ENCODE peak calls at places on chromosomes 1 and 21, in four cellular contexts. Z, Y, E and D are unnamed samples.

GRCh38 chr21:33036430-33037162 is 10.9 kb downstream of the OLIG2 start:
- DNase-seq in E (no peak), Y (peak; percentile 91), Z (no peak), D (no peak)

GRCh38 chr1:48693180-48693579 is 83.5 kb downstream of the BEND5 start:
- DNase-seq in Z (no peak), E (no peak), Y (no peak), D (no peak)

GRCh38 chr1:186658999-186659398 is 21.2 kb downstream of the PTGS2 start:
- DNase-seq in E (no peak), Z (no peak), Y (no peak), D (no peak)

GRCh38 chr1:150609726-150610125 is 19.7 kb downstream of the ENSA start:
- DNase-seq in Z (no peak), Y (no peak), E (no peak), D (no peak)

GRCh38 chr1:43276673-43277072 is 6.9 kb downstream of the TMEM125 start:
- DNase-seq in Y (no peak), Z (no peak), E (no peak), D (no peak)

GRCh38 chr1:46501528-46501927 is 11.9 kb downstream of the DMBX1 start:
- DNase-seq in Y (no peak), Z (no peak), E (no peak), D (no peak)

GRCh38 chr1:71031426-71031825 is 16.2 kb downstream of the PTGER3 start:
- DNase-seq in Y (no peak), E (peak; percentile 57), Z (no peak), D (no peak)

GRCh38 chr1:36455386-36455785 is 5.1 kb upstream of the OSCP1 start:
- DNase-seq in E (no peak), Y (no peak), Z (no peak), D (no peak)

GRCh38 chr1:51569284-51570062 is 47.4 kb upstream of the OSBPL9 start:
- DNase-seq in Y (peak; percentile 39), E (no peak), Z (peak; percentile 40), D (no peak)

GRCh38 chr21:39094847-39095525 is 88.3 kb downstream of the PSMG1 start:
- DNase-seq in E (no peak), Z (no peak), Y (no peak), D (no peak)

GRCh38 chr1:95652423-95652958 is 418.5 kb downstream of the RWDD3 start:
- DNase-seq in Z (no peak), Y (no peak), E (no peak), D (no peak)

GRCh38 chr1:169741666-169742394 is 8.0 kb upstream of the SELE start:
- DNase-seq in Y (no peak), Z (no peak), E (peak; percentile 8), D (no peak)

GRCh38 chr1:40896482-40896881 is 34.3 kb upstream of the CITED4 start:
- DNase-seq in Y (no peak), Z (no peak), E (no peak), D (no peak)

GRCh38 chr1:90768826-90769225 is 51.7 kb upstream of the BARHL2 start:
- DNase-seq in Y (no peak), E (no peak), Z (no peak), D (no peak)

GRCh38 chr1:155044812-155045690 is 6.1 kb upstream of the ADAM15 start:
- DNase-seq in Z (peak; percentile 63), Y (peak; percentile 90), E (peak; percentile 67), D (peak; percentile 88)

GRCh38 chr1:90723561-90724108 is 6.5 kb upstream of the BARHL2 start:
- DNase-seq in Z (no peak), Y (no peak), E (no peak), D (peak; percentile 52)

GRCh38 chr1:54331843-54332688 is 74.1 kb downstream of the SSBP3 start:
- DNase-seq in Y (no peak), E (no peak), Z (no peak), D (no peak)

GRCh38 chr1:42146916-42147320 is 6.3 kb upstream of the GUCA2B start:
- DNase-seq in Y (peak; percentile 78), E (peak; percentile 12), Z (peak; percentile 68), D (peak; percentile 79)

GRCh38 chr1:170881268-170882265 is 53.8 kb upstream of the MROH9 start:
- DNase-seq in Z (no peak), E (no peak), Y (no peak), D (no peak)

GRCh38 chr1:234154320-234155251 is 218.7 kb upstream of the COA6 start:
- DNase-seq in Z (no peak), E (peak; percentile 30), Y (peak; percentile 41), D (no peak)

GRCh38 chr1:118325545-118326225 is 140.7 kb upstream of the SPAG17 start:
- DNase-seq in Z (no peak), E (no peak), Y (no peak), D (no peak)

GRCh38 chr1:84387480-84388163 is 10.7 kb upstream of the DNASE2B start:
- DNase-seq in Y (no peak), Z (no peak), E (no peak), D (no peak)

GRCh38 chr1:11388617-11389016 is 90.3 kb upstream of the DISP3 start:
- DNase-seq in Z (no peak), E (no peak), Y (no peak), D (no peak)

GRCh38 chr1:22712502-22713271 is 2.0 kb downstream of the EPHB2 start:
- DNase-seq in E (no peak), Z (no peak), Y (peak; percentile 54), D (no peak)

GRCh38 chr1:24216254-24216653 is 29.2 kb upstream of the IFNLR1 start:
- DNase-seq in E (no peak), Z (no peak), Y (no peak), D (no peak)

GRCh38 chr1:7389786-7390603 is 381.1 kb upstream of the VAMP3 start:
- DNase-seq in Z (no peak), Y (no peak), E (no peak), D (no peak)

GRCh38 chr1:231295938-231296337 is 41.7 kb downstream of the EXOC8 start:
- DNase-seq in Z (no peak), Y (no peak), E (no peak), D (no peak)

GRCh38 chr1:31596737-31597097 is 20.4 kb downstream of the TINAGL1 start:
- DNase-seq in Z (no peak), Y (no peak), E (no peak), D (no peak)

GRCh38 chr1:218361298-218362065 is 16.3 kb downstream of the TGFB2 start:
- DNase-seq in Y (no peak), Z (no peak), E (no peak), D (no peak)

GRCh38 chr1:18645172-18646090 is 14.8 kb downstream of the PAX7 start:
- DNase-seq in Z (no peak), Y (no peak), E (no peak), D (no peak)

GRCh38 chr1:33085332-33085731 is 4.4 kb downstream of the AZIN2 start:
- DNase-seq in Z (no peak), E (no peak), Y (no peak), D (no peak)